ENCODE peak calls at places on chromosomes 13 and 19, in seven cellular contexts. One of them, this sample, is unnamed. For H3K4me1, the result is how much of the 10 kb centered on the place peaks cover.

GRCh38 chr13:25738342-25738771 is 313.5 kb downstream of the SHISA2 start:
- DNase-seq in left ventricle myocardium inferior: no peak
- DNase-seq in ascending aorta: no peak
- DNase-seq in transverse colon: no peak
- DNase-seq in body of pancreas: peak
- DNase-seq in Panc1: no peak
- DNase-seq in pancreas: no peak
- DNase-seq in this sample: peak

GRCh38 chr13:32022292-32022691 is 9.3 kb upstream of the FRY start:
- DNase-seq in left ventricle myocardium inferior: no peak
- DNase-seq in ascending aorta: no peak
- DNase-seq in transverse colon: no peak
- DNase-seq in body of pancreas: no peak
- DNase-seq in Panc1: no peak
- DNase-seq in pancreas: no peak
- DNase-seq in this sample: no peak

GRCh38 chr13:26561636-26562537 is 4.4 kb downstream of the WASF3 start:
- DNase-seq in left ventricle myocardium inferior: no peak
- DNase-seq in ascending aorta: no peak
- DNase-seq in transverse colon: no peak
- DNase-seq in body of pancreas: no peak
- DNase-seq in Panc1: no peak
- DNase-seq in pancreas: no peak
- DNase-seq in this sample: no peak

GRCh38 chr19:14091086-14091884 is 734 bp upstream of the SAMD1 start:
- DNase-seq in left ventricle myocardium inferior: no peak
- DNase-seq in ascending aorta: peak
- DNase-seq in transverse colon: peak
- DNase-seq in body of pancreas: peak
- DNase-seq in Panc1: no peak
- DNase-seq in pancreas: peak
- DNase-seq in this sample: no peak

GRCh38 chr19:51687791-51688664 is 5.1 kb upstream of the SPACA6 start:
- DNase-seq in left ventricle myocardium inferior: peak
- DNase-seq in ascending aorta: peak
- DNase-seq in transverse colon: peak
- DNase-seq in body of pancreas: peak
- DNase-seq in Panc1: no peak
- DNase-seq in pancreas: no peak
- DNase-seq in this sample: peak

GRCh38 chr19:13817615-13818371 is 22.6 kb downstream of the ZSWIM4 start:
- DNase-seq in left ventricle myocardium inferior: no peak
- DNase-seq in ascending aorta: peak
- DNase-seq in transverse colon: peak
- DNase-seq in body of pancreas: peak
- DNase-seq in Panc1: no peak
- DNase-seq in pancreas: peak
- DNase-seq in this sample: peak

GRCh38 chr13:113638806-113639205 is 19.2 kb downstream of the ATP4B start:
- DNase-seq in left ventricle myocardium inferior: no peak
- DNase-seq in ascending aorta: peak
- DNase-seq in transverse colon: peak
- DNase-seq in body of pancreas: no peak
- DNase-seq in Panc1: no peak
- DNase-seq in pancreas: no peak
- DNase-seq in this sample: no peak

GRCh38 chr13:30718661-30719520 is 16.5 kb upstream of the ALOX5AP start:
- DNase-seq in left ventricle myocardium inferior: no peak
- DNase-seq in ascending aorta: no peak
- DNase-seq in transverse colon: no peak
- DNase-seq in body of pancreas: no peak
- DNase-seq in Panc1: peak
- DNase-seq in pancreas: no peak
- DNase-seq in this sample: no peak

GRCh38 chr13:51027644-51028043 is 83.4 kb downstream of the C13orf42 start:
- DNase-seq in left ventricle myocardium inferior: no peak
- DNase-seq in ascending aorta: no peak
- DNase-seq in transverse colon: no peak
- DNase-seq in body of pancreas: no peak
- DNase-seq in Panc1: no peak
- DNase-seq in pancreas: no peak
- DNase-seq in this sample: no peak

GRCh38 chr19:44050740-44051653 is 839 bp upstream of the ZNF223 start:
- DNase-seq in left ventricle myocardium inferior: no peak
- DNase-seq in ascending aorta: no peak
- DNase-seq in transverse colon: peak
- DNase-seq in body of pancreas: peak
- DNase-seq in Panc1: no peak
- DNase-seq in pancreas: no peak
- DNase-seq in this sample: peak

GRCh38 chr19:19447536-19448237 is 42.2 kb downstream of the GATAD2A start:
- DNase-seq in left ventricle myocardium inferior: no peak
- DNase-seq in ascending aorta: no peak
- DNase-seq in transverse colon: no peak
- DNase-seq in body of pancreas: peak
- DNase-seq in Panc1: no peak
- DNase-seq in pancreas: peak
- DNase-seq in this sample: no peak

GRCh38 chr13:113105032-113105993 is at the start of gene F7:
- DNase-seq in left ventricle myocardium inferior: no peak
- DNase-seq in ascending aorta: no peak
- DNase-seq in transverse colon: peak
- DNase-seq in body of pancreas: peak
- DNase-seq in Panc1: no peak
- DNase-seq in pancreas: peak
- DNase-seq in this sample: no peak

GRCh38 chr13:21674271-21675009 is 3.6 kb downstream of the FGF9 start:
- DNase-seq in left ventricle myocardium inferior: peak
- DNase-seq in ascending aorta: no peak
- DNase-seq in transverse colon: peak
- DNase-seq in body of pancreas: peak
- DNase-seq in Panc1: no peak
- DNase-seq in pancreas: peak
- DNase-seq in this sample: no peak

GRCh38 chr13:21675095-21676007 is 4.5 kb downstream of the FGF9 start:
- DNase-seq in left ventricle myocardium inferior: peak
- DNase-seq in ascending aorta: no peak
- DNase-seq in transverse colon: peak
- DNase-seq in body of pancreas: peak
- DNase-seq in Panc1: no peak
- DNase-seq in pancreas: peak
- DNase-seq in this sample: peak

GRCh38 chr13:21671793-21672680 is 1.2 kb downstream of the FGF9 start:
- DNase-seq in left ventricle myocardium inferior: no peak
- DNase-seq in ascending aorta: no peak
- DNase-seq in transverse colon: no peak
- DNase-seq in body of pancreas: no peak
- DNase-seq in Panc1: no peak
- DNase-seq in pancreas: no peak
- DNase-seq in this sample: no peak

GRCh38 chr13:21672811-21673591 is 2.1 kb downstream of the FGF9 start:
- DNase-seq in left ventricle myocardium inferior: no peak
- DNase-seq in ascending aorta: no peak
- DNase-seq in transverse colon: no peak
- DNase-seq in body of pancreas: peak
- DNase-seq in Panc1: no peak
- DNase-seq in pancreas: no peak
- DNase-seq in this sample: no peak

DNA sequence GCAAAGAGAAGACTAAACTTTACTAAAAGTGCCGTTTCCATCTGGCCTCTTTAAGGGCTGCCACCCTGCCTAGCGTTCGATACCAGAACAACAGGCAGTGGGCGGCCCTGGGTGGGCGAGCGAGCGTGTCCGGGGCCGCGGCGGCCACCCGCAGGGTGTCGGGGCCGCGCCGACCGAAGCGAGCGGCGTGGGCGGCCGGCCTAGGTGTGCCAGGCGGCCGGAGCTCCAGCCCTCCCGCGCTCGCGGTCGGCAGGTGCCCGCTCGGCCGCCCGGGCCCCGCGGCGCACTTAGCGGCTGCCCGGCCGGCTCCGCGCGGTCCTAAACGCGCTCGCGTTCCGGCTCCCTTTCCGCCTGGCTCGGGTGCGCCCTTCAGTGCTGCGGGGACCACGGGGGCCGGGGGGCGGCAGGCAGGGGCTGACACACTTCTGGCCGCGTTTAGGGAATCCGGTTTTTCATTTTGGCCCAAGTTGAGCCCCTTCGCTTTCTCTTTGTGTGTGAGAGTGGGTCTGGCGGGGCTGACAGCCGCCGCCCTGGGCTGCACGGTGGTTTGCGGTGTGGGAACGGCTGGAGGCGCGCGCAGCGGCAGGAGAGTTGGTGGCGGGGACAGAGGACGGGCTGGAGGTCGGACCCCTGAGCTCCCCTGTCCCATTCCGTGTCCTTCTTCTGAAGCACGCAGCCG is 2.9 kb downstream of the FGF9 start:
- DNase-seq in left ventricle myocardium inferior: peak
- DNase-seq in ascending aorta: no peak
- DNase-seq in transverse colon: peak
- DNase-seq in body of pancreas: peak
- DNase-seq in Panc1: no peak
- DNase-seq in pancreas: peak
- DNase-seq in this sample: peak
- TF ChIP-seq CTCF in left ventricle myocardium inferior: peak
- TF ChIP-seq CTCF in ascending aorta: no peak
- TF ChIP-seq CTCF in transverse colon: no peak
- TF ChIP-seq CTCF in body of pancreas: no peak
- TF ChIP-seq CTCF in Panc1: no peak
- TF ChIP-seq CTCF in pancreas: no peak
- TF ChIP-seq CTCF in this sample: no peak

DNA sequence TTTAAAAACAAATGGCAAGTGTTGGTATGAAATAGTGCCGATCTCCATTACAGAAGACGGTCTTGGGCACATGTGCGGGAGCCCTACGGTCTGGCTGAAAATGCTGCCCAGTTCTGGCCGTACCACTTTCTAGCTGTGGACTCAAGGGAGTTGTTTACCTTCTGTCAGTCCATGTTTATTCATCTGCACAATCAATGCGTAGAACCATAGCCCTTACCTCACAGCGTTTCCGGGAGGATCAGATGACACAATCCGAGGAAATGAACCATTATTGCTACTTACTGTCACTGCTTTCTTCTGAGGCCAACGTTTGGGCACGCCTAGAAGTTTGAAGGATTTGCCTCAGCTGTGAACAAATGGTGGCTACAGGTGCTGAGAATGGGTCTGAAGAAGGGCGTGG is 31.2 kb downstream of the GADD45B start:
- DNase-seq in left ventricle myocardium inferior: no peak
- DNase-seq in ascending aorta: peak
- DNase-seq in transverse colon: peak
- DNase-seq in body of pancreas: peak
- DNase-seq in Panc1: peak
- DNase-seq in pancreas: no peak
- DNase-seq in this sample: peak
- H3K4me3 ChIP-seq in left ventricle myocardium inferior: no peak
- H3K4me3 ChIP-seq in ascending aorta: no peak
- H3K4me3 ChIP-seq in transverse colon: no peak
- H3K4me3 ChIP-seq in body of pancreas: no peak
- H3K4me3 ChIP-seq in Panc1: no peak
- H3K4me3 ChIP-seq in pancreas: no peak
- H3K4me3 ChIP-seq in this sample: no peak

GRCh38 chr19:29966594-29967249 is 24.7 kb downstream of the URI1 start:
- DNase-seq in left ventricle myocardium inferior: no peak
- DNase-seq in ascending aorta: no peak
- DNase-seq in transverse colon: no peak
- DNase-seq in body of pancreas: no peak
- DNase-seq in Panc1: no peak
- DNase-seq in pancreas: no peak
- DNase-seq in this sample: no peak
- H3K4me1 ChIP-seq in left ventricle myocardium inferior: half or more
- H3K4me1 ChIP-seq in ascending aorta: under half
- H3K4me1 ChIP-seq in transverse colon: under half
- H3K4me1 ChIP-seq in body of pancreas: under half
- H3K4me1 ChIP-seq in Panc1: under half
- H3K4me1 ChIP-seq in pancreas: under half
- H3K4me1 ChIP-seq in this sample: half or more

DNA sequence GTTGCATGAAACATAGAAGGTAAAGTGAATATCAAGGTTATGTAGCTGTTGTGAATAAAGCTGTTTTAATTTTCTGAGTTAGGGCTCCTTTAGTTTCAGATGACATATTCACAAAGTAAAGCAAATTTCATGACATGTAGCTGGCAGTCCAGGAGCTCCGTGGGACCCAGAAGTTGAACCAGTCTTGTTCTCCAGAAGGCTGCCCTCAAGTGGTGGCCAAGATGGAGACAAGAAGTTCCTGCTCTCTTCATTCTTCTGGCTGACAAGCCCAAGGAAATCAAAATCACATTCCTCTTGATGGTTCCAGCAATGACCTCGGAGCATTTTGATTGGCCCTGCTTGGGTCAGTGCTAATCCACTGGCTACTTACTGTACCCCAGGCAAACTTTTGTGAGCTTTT is 128.7 kb downstream of the LIG4 start:
- DNase-seq in left ventricle myocardium inferior: no peak
- DNase-seq in ascending aorta: no peak
- DNase-seq in transverse colon: no peak
- DNase-seq in body of pancreas: peak
- DNase-seq in Panc1: no peak
- DNase-seq in pancreas: no peak
- DNase-seq in this sample: no peak
- TF ChIP-seq CTCF in left ventricle myocardium inferior: no peak
- TF ChIP-seq CTCF in ascending aorta: no peak
- TF ChIP-seq CTCF in transverse colon: no peak
- TF ChIP-seq CTCF in body of pancreas: no peak
- TF ChIP-seq CTCF in Panc1: peak
- TF ChIP-seq CTCF in pancreas: no peak
- TF ChIP-seq CTCF in this sample: no peak

This sample was measured in stomach.